ENCODE peak calls at places on chromosomes 7 and 10, in six cellular contexts. C is cardiac muscle cell; V is heart left ventricle; M is upper lobe of right lung; R is CD8-positive, alpha-beta memory T cell; J is breast epithelium. N is an unnamed sample. For H3K4me1 and H3K27me3, the result is how much of the 10 kb centered on the place peaks cover.

GRCh38 chr10:124911124-124912051 is 30.5 kb upstream of the ZRANB1 start:
- DNase-seq in C (peak), V (no peak), M (no peak), R (no peak), J (peak), N (no peak)

GRCh38 chr10:112374724-112375541 is 1.0 kb downstream of the ACSL5 start:
- DNase-seq in C (peak), V (no peak), M (no peak), R (peak), J (no peak), N (no peak)

GRCh38 chr7:26857534-26858228 is 6.7 kb downstream of the SKAP2 start:
- DNase-seq in C (no peak), V (no peak), M (no peak), R (no peak), J (no peak), N (no peak)

GRCh38 chr10:110013615-110014293 is 6.0 kb downstream of the ADD3 start:
- DNase-seq in C (no peak), V (no peak), M (no peak), R (peak), J (no peak), N (no peak)

GRCh38 chr7:2990949-2991470 is 52.7 kb downstream of the CARD11 start:
- DNase-seq in C (no peak), V (no peak), M (no peak), R (no peak), J (no peak), N (no peak)

GRCh38 chr10:31689233-31689632 is 239.4 kb downstream of the ARHGAP12 start:
- DNase-seq in C (no peak), V (no peak), M (no peak), R (no peak), J (no peak), N (no peak)

GRCh38 chr7:103937680-103938079 is 51.8 kb downstream of the RELN start:
- DNase-seq in C (no peak), V (no peak), M (no peak), R (no peak), J (no peak), N (no peak)

GRCh38 chr10:130775311-130775710 is 536.2 kb downstream of the TCERG1L start:
- DNase-seq in C (no peak), V (no peak), M (peak), R (no peak), J (peak), N (no peak)

GRCh38 chr7:122315507-122316466 is 11.2 kb upstream of the FEZF1 start:
- DNase-seq in C (no peak), V (no peak), M (no peak), R (no peak), J (no peak), N (no peak)

GRCh38 chr10:58348571-58349033 is 13.8 kb downstream of the UBE2D1 start:
- DNase-seq in C (no peak), V (no peak), M (no peak), R (no peak), J (no peak), N (no peak)

GRCh38 chr7:4607321-4607729 is 74.8 kb upstream of the FOXK1 start:
- DNase-seq in C (no peak), V (no peak), M (no peak), R (no peak), J (no peak), N (no peak)

GRCh38 chr10:79243211-79244067 is 103.8 kb upstream of the PPIF start:
- DNase-seq in C (no peak), V (peak), M (peak), R (peak), J (no peak), N (peak)

GRCh38 chr7:68176974-68177373 is 1180.3 kb downstream of the TYW1 start:
- DNase-seq in C (peak), V (no peak), M (no peak), R (no peak), J (no peak), N (no peak)

GRCh38 chr10:27663611-27664010 is 82.0 kb downstream of the MKX start:
- DNase-seq in C (no peak), V (no peak), M (no peak), R (no peak), J (no peak), N (no peak)

GRCh38 chr7:155356323-155357105 is 58.8 kb downstream of the INSIG1 start:
- DNase-seq in C (no peak), V (no peak), M (peak), R (no peak), J (peak), N (no peak)

GRCh38 chr7:15399446-15399845 is 162.4 kb downstream of the AGMO start:
- DNase-seq in C (peak), V (no peak), M (no peak), R (no peak), J (no peak), N (no peak)

GRCh38 chr7:35723011-35723410 is 28.1 kb upstream of the HERPUD2 start:
- DNase-seq in C (no peak), V (no peak), M (no peak), R (no peak), J (no peak), N (no peak)

GRCh38 chr7:1847260-1848001 is 177.4 kb downstream of the ELFN1 start:
- DNase-seq in C (no peak), V (peak), M (peak), R (no peak), J (no peak), N (no peak)
- H3K4me1 ChIP-seq in C (under half), V (under half), M (under half), R (under half), J (under half), N (under half)

GRCh38 chr7:55033241-55033846 is 14.5 kb downstream of the EGFR start:
- DNase-seq in C (no peak), V (no peak), M (no peak), R (no peak), J (no peak), N (no peak)
- H3K27ac ChIP-seq in C (no peak), V (no peak), M (no peak), R (no peak), J (no peak), N (no peak)

GRCh38 chr10:100788027-100788900 is 42.9 kb downstream of the PAX2 start:
- DNase-seq in C (no peak), V (no peak), M (peak), R (no peak), J (no peak), N (no peak)

GRCh38 chr10:100790761-100791208 is 45.4 kb downstream of the PAX2 start:
- DNase-seq in C (no peak), V (no peak), M (peak), R (no peak), J (no peak), N (no peak)

GRCh38 chr10:100784126-100784525 is 38.7 kb downstream of the PAX2 start:
- DNase-seq in C (no peak), V (no peak), M (no peak), R (no peak), J (no peak), N (no peak)

GRCh38 chr10:100782845-100783244 is 37.5 kb downstream of the PAX2 start:
- DNase-seq in C (no peak), V (no peak), M (no peak), R (no peak), J (no peak), N (no peak)

GRCh38 chr10:100786591-100786990 is 41.2 kb downstream of the PAX2 start:
- DNase-seq in C (no peak), V (no peak), M (no peak), R (no peak), J (no peak), N (no peak)
- H3K27me3 ChIP-seq in C (under half), V (under half), M (under half), R (under half), J (under half), N (under half)

GRCh38 chr7:47719675-47720074 is 137.8 kb upstream of the TNS3 start:
- DNase-seq in C (no peak), V (no peak), M (no peak), R (no peak), J (no peak), N (no peak)
- H3K4me1 ChIP-seq in C (under half), V (under half), M (under half), R (under half), J (under half), N (under half)

GRCh38 chr10:4181075-4181474 is 396.1 kb upstream of the KLF6 start:
- DNase-seq in C (no peak), V (no peak), M (no peak), R (no peak), J (no peak), N (no peak)
- H3K27ac ChIP-seq in C (no peak), V (peak), M (no peak), R (no peak), J (peak), N (no peak)

N was measured in effector memory CD4-positive, alpha-beta T cell.